ENCODE peak calls at places on chromosome 3, in nine cellular contexts. B is stimulated activated CD4-positive, alpha-beta T cell treated with anti-CD3 and anti-CD28 coated beads, TNF-alpha, amount 100 ng/mL, for 24 hours; O is progenitor cell of endocrine pancreas; R is psoas muscle; A is left cardiac atrium; F is AG10803; P is tibial artery; H is ACHN; U is HEK293T. Z is an unnamed sample.

GRCh38 chr3:88807471-88808090 is 299.8 kb upstream of the EPHA3 start:
- DNase-seq in A (no peak), R (no peak), F (peak; percentile 77), P (no peak), O (no peak), B (no peak), U (no peak), H (no peak), Z (peak; percentile 5)

GRCh38 chr3:171967137-171967783 is 72.1 kb upstream of the FNDC3B start:
- DNase-seq in U (no peak), P (no peak), O (no peak), B (no peak), R (no peak), F (peak; percentile 95), A (no peak), H (peak; percentile 57), Z (peak; percentile 62)

GRCh38 chr3:98897701-98898100 is 3.8 kb downstream of the DCBLD2 start:
- DNase-seq in F (no peak), H (no peak), P (no peak), O (no peak), R (no peak), U (no peak), A (no peak), B (no peak), Z (no peak)

GRCh38 chr3:171380711-171381435 is 79.3 kb downstream of the TNIK start:
- DNase-seq in A (no peak), R (no peak), B (no peak), F (no peak), H (no peak), U (no peak), O (no peak), P (no peak), Z (no peak)

GRCh38 chr3:177358085-177358967 is 161.0 kb upstream of the TBL1XR1 start:
- DNase-seq in H (peak; percentile 89), P (peak; percentile 71), R (peak; percentile 85), B (peak; percentile 62), F (peak; percentile 60), O (no peak), U (peak; percentile 29), A (peak; percentile 80), Z (peak; percentile 58)

GRCh38 chr3:58564456-58565160 is 12.6 kb downstream of the FAM107A start:
- DNase-seq in A (no peak), F (peak; percentile 94), H (peak; percentile 65), U (no peak), R (no peak), P (no peak), O (no peak), B (no peak), Z (peak; percentile 65)

GRCh38 chr3:64143399-64144130 is 81.7 kb downstream of the PRICKLE2 start:
- DNase-seq in R (no peak), U (no peak), B (no peak), H (no peak), O (no peak), A (no peak), F (peak; percentile 74), P (no peak), Z (peak; percentile 29)

GRCh38 chr3:169966951-169967915 is 626 bp downstream of the SEC62 start:
- DNase-seq in U (peak; percentile 50), A (peak; percentile 66), R (peak; percentile 76), F (peak; percentile 48), B (peak; percentile 24), H (peak; percentile 49), P (peak; percentile 31), O (peak; percentile 52), Z (peak; percentile 62)

GRCh38 chr3:195859061-195859845 is 47.5 kb upstream of the MUC4 start:
- DNase-seq in F (peak; percentile 50), B (peak; percentile 77), A (peak; percentile 67), R (peak; percentile 83), O (peak; percentile 77), P (peak; percentile 75), U (peak; percentile 65), H (peak; percentile 56), Z (peak; percentile 85)

GRCh38 chr3:127770671-127771370 is 51.5 kb downstream of the MGLL start:
- DNase-seq in A (no peak), U (no peak), P (no peak), F (peak; percentile 54), H (no peak), O (no peak), R (peak; percentile 26), B (no peak), Z (no peak)

GRCh38 chr3:33131328-33132018 is 17.7 kb downstream of the CRTAP start:
- DNase-seq in U (peak; percentile 78), F (peak; percentile 80), O (peak; percentile 33), B (no peak), R (no peak), A (peak; percentile 32), P (no peak), H (peak; percentile 57), Z (peak; percentile 69)

Z was measured in AG08396.